ENCODE peak calls at places on chromosomes 13 and 19, in seven cellular contexts. O is keratinocyte, N is neural progenitor cell, K is H9, Y is cardiac muscle cell, R is natural killer cell, A is OCI-LY7. C is an unnamed sample.

GRCh38 chr13:35729926-35730627 is 253.6 kb upstream of the MAB21L1 start:
- DNase-seq in O (no peak), N (no peak), K (no peak), Y (no peak), R (no peak), A (no peak), C (no peak)

GRCh38 chr19:6060600-6061391 is 49.5 kb downstream of the RFX2 start:
- DNase-seq in O (peak; percentile 63), N (peak; percentile 16), K (peak; percentile 55), Y (no peak), R (peak; percentile 14), A (no peak), C (no peak)

GRCh38 chr13:44618326-44618725 is 42.2 kb upstream of the TSC22D1 start:
- DNase-seq in O (no peak), N (no peak), K (no peak), Y (peak; percentile 43), R (no peak), A (no peak), C (no peak)

GRCh38 chr19:1245468-1245867 is 2.9 kb upstream of the MIDN start:
- DNase-seq in O (no peak), N (no peak), K (no peak), Y (no peak), R (no peak), A (no peak), C (no peak)

GRCh38 chr19:6801397-6802086 is 29.0 kb downstream of the VAV1 start:
- DNase-seq in O (no peak), N (no peak), K (peak; percentile 73), Y (peak; percentile 71), R (peak; percentile 69), A (peak; percentile 97), C (no peak)

GRCh38 chr19:52206481-52206880 is 16.6 kb downstream of the PPP2R1A start:
- DNase-seq in O (no peak), N (no peak), K (no peak), Y (no peak), R (no peak), A (no peak), C (no peak)

GRCh38 chr13:49584771-49585182 is 581 bp downstream of the RCBTB1 start:
- DNase-seq in O (no peak), N (peak; percentile 26), K (no peak), Y (no peak), R (no peak), A (peak; percentile 60), C (no peak)

GRCh38 chr13:106561551-106562170 is 6.3 kb downstream of the ARGLU1 start:
- DNase-seq in O (no peak), N (peak; percentile 55), K (no peak), Y (peak; percentile 51), R (no peak), A (no peak), C (no peak)

GRCh38 chr13:42985312-42986175 is 6.5 kb downstream of the EPSTI1 start:
- DNase-seq in O (no peak), N (no peak), K (peak; percentile 32), Y (peak; percentile 42), R (no peak), A (no peak), C (peak; percentile 70)

GRCh38 chr19:54439174-54439851 is 9.7 kb upstream of the LENG8 start:
- DNase-seq in O (no peak), N (peak; percentile 81), K (peak; percentile 83), Y (peak; percentile 61), R (no peak), A (peak; percentile 60), C (no peak)

GRCh38 chr19:33040994-33041827 is 23.5 kb downstream of the RHPN2 start:
- DNase-seq in O (no peak), N (no peak), K (no peak), Y (peak; percentile 57), R (no peak), A (no peak), C (peak; percentile 98)

GRCh38 chr19:51971624-51972023 is 15.0 kb downstream of the ZNF350 start:
- DNase-seq in O (no peak), N (peak; percentile 9), K (no peak), Y (peak; percentile 22), R (no peak), A (peak; percentile 55), C (no peak)

GRCh38 chr19:743168-743687 is 7.7 kb upstream of the MISP start:
- DNase-seq in O (no peak), N (no peak), K (no peak), Y (peak; percentile 46), R (no peak), A (no peak), C (no peak)

GRCh38 chr13:109968876-109969577 is 182.6 kb upstream of the IRS2 start:
- DNase-seq in O (no peak), N (no peak), K (no peak), Y (peak; percentile 90), R (no peak), A (no peak), C (no peak)

GRCh38 chr19:52492201-52492960 is 35.1 kb upstream of the ZNF808 start:
- DNase-seq in O (no peak), N (peak; percentile 91), K (peak; percentile 97), Y (no peak), R (no peak), A (no peak), C (no peak)

GRCh38 chr19:44552324-44552723 is 22.8 kb upstream of the CEACAM20 start:
- DNase-seq in O (no peak), N (peak; percentile 70), K (peak; percentile 91), Y (peak; percentile 35), R (no peak), A (peak; percentile 41), C (no peak)

GRCh38 chr13:19766637-19767036 is 16.1 kb downstream of the PSPC1 start:
- DNase-seq in O (no peak), N (peak; percentile 68), K (no peak), Y (no peak), R (no peak), A (no peak), C (no peak)

GRCh38 chr19:5138606-5139594 is 170.0 kb downstream of the KDM4B start:
- DNase-seq in O (no peak), N (no peak), K (no peak), Y (peak; percentile 95), R (peak; percentile 89), A (no peak), C (no peak)

GRCh38 chr13:43301341-43301969 is 278.1 kb downstream of the DNAJC15 start:
- DNase-seq in O (no peak), N (no peak), K (no peak), Y (no peak), R (no peak), A (no peak), C (no peak)

GRCh38 chr13:43128504-43128929 is 105.1 kb downstream of the DNAJC15 start:
- DNase-seq in O (no peak), N (no peak), K (no peak), Y (peak; percentile 33), R (no peak), A (peak; percentile 6), C (no peak)

GRCh38 chr19:4057913-4058695 is 8.6 kb downstream of the ZBTB7A start:
- DNase-seq in O (no peak), N (no peak), K (peak; percentile 38), Y (peak; percentile 89), R (peak; percentile 74), A (no peak), C (peak; percentile 19)

GRCh38 chr13:78913656-78914055 is 254.7 kb upstream of the OBI1 start:
- DNase-seq in O (no peak), N (no peak), K (no peak), Y (no peak), R (no peak), A (no peak), C (no peak)

GRCh38 chr13:93480553-93481106 is 254.0 kb downstream of the GPC6 start:
- DNase-seq in O (no peak), N (no peak), K (no peak), Y (peak; percentile 25), R (no peak), A (no peak), C (no peak)

GRCh38 chr13:111049791-111050538 is 65.1 kb upstream of the ARHGEF7 start:
- DNase-seq in O (no peak), N (peak; percentile 46), K (no peak), Y (peak; percentile 44), R (no peak), A (no peak), C (no peak)
- TF ChIP-seq CTCF in O (peak; percentile 46), N (peak; percentile 61), K (peak; percentile 68), Y (peak; percentile 51), R (no peak), A (peak; percentile 59), C (peak; percentile 64)

GRCh38 chr19:56258272-56258671 is 14.3 kb upstream of the EDDM13 start:
- DNase-seq in O (no peak), N (no peak), K (no peak), Y (no peak), R (no peak), A (no peak), C (no peak)

GRCh38 chr19:56252699-56253422 is 19.7 kb upstream of the EDDM13 start:
- DNase-seq in O (peak; percentile 40), N (peak; percentile 91), K (peak; percentile 95), Y (peak; percentile 89), R (peak; percentile 65), A (peak; percentile 81), C (peak; percentile 2)

DNA sequence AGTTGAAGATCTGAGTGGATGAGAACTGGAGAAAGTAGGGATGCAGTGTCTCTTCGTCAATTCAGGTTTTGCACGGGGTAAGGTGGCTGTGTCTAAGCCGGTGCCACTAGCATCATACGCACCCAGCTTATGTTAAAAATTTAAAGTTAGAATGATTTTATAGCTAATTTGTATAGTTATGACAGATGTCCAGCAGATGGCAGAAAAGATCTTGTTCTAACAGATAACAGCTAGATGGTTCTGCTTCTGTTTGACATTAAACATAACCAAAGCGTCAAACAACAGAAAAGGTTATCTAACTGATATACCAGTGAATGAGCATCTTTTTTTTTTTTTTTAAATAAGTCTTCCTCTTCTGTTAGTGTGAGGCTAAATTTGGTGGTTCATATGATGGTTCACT is 18.8 kb upstream of the EDDM13 start:
- DNase-seq in O (peak; percentile 17), N (peak; percentile 56), K (no peak), Y (peak; percentile 75), R (no peak), A (peak; percentile 69), C (peak; percentile 18)
- TF ChIP-seq CTCF in O (no peak), N (peak; percentile 46), K (peak; percentile 34), Y (peak; percentile 42), R (peak; percentile 3), A (peak; percentile 74), C (peak; percentile 51)

DNA sequence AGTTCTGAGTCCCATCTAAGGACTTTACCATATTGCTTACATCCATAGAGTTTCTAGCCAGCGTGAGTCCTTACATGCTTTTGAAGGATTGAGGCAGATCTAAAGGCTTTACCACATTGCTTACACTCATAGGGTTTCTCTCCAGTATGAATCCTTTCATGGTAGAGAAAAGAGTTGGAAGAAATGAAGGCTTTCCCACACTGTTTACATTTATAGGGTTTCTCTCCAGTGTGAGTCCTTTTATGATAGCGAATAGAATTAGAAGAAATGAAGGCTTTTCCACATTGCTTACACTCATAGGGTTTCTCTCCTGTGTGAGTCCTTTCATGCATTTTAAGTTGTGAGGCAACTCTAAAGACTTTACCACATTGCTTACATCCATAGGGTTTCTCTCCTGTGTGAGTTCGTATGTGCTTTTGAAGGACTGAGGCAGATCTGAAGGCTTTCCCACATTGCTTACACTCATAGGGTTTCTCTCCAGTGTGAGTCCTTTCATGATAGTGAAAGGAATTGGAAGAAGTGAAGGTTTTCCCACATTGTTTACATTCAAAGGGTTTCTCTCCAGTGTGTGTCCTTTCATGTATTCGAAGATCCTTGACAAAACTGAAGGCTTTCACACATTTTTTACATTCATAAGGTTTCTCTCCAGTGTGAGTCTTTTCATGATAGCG is 8.4 kb upstream of the ZNF433 start:
- DNase-seq in O (no peak), N (no peak), K (no peak), Y (no peak), R (no peak), A (no peak), C (no peak)
- TF ChIP-seq CTCF in O (no peak), N (no peak), K (no peak), Y (no peak), R (no peak), A (no peak), C (no peak)

GRCh38 chr19:50155520-50156109 is 7.5 kb downstream of the IZUMO2 start:
- DNase-seq in O (no peak), N (peak; percentile 9), K (peak; percentile 40), Y (no peak), R (no peak), A (no peak), C (no peak)
- TF ChIP-seq CTCF in O (no peak), N (peak; percentile 29), K (peak; percentile 68), Y (no peak), R (no peak), A (peak; percentile 64), C (peak; percentile 31)